ENCODE peak calls at places on chromosomes 4 and X, in five cellular contexts. M, N, B, C and D are unnamed samples.

GRCh38 chr4:6337331-6337935 is 67.8 kb downstream of the WFS1 start:
- DNase-seq in M (peak; percentile 64), N (no peak), B (no peak), C (no peak), D (no peak)

GRCh38 chr4:74805601-74806000 is 11.3 kb upstream of the BTC start:
- DNase-seq in M (peak; percentile 45), N (no peak), B (no peak), C (peak; percentile 17), D (no peak)

GRCh38 chrX:104118765-104119164 is 6.4 kb downstream of the ZCCHC18 start:
- DNase-seq in M (no peak), N (no peak), B (no peak), C (peak; percentile 19), D (no peak)

GRCh38 chrX:115428011-115428410 is 133.0 kb upstream of the PLS3 start:
- DNase-seq in M (no peak), N (no peak), B (no peak), C (peak; percentile 1), D (no peak)

GRCh38 chr4:73508651-73509050 is 27.1 kb downstream of the AFM start:
- DNase-seq in M (no peak), N (no peak), B (no peak), C (no peak), D (no peak)

GRCh38 chr4:160808174-160808573 is 1355.6 kb downstream of the FSTL5 start:
- DNase-seq in M (no peak), N (no peak), B (no peak), C (no peak), D (no peak)

GRCh38 chrX:261167-261857 is 19.9 kb upstream of the PLCXD1 start:
- DNase-seq in M (no peak), N (peak; percentile 14), B (peak; percentile 5), C (peak; percentile 65), D (no peak)

GRCh38 chr4:55447826-55448225 is 52.1 kb downstream of the TMEM165 start:
- DNase-seq in M (no peak), N (no peak), B (no peak), C (no peak), D (no peak)

GRCh38 chr4:62210521-62210920 is 1010.4 kb downstream of the ADGRL3 start:
- DNase-seq in M (no peak), N (no peak), B (no peak), C (no peak), D (no peak)

GRCh38 chr4:5370286-5370685 is 319.0 kb downstream of the STK32B start:
- DNase-seq in M (no peak), N (no peak), B (no peak), C (no peak), D (no peak)

GRCh38 chrX:66046612-66047235 is 6.8 kb upstream of the VSIG4 start:
- DNase-seq in M (no peak), N (peak; percentile 25), B (no peak), C (no peak), D (no peak)

GRCh38 chr4:126776361-126776760 is 856.4 kb upstream of the INTU start:
- DNase-seq in M (no peak), N (peak; percentile 63), B (no peak), C (no peak), D (no peak)

GRCh38 chr4:152640058-152640921 is 39.5 kb downstream of the TMEM154 start:
- DNase-seq in M (no peak), N (peak; percentile 34), B (no peak), C (peak; percentile 57), D (no peak)

DNA sequence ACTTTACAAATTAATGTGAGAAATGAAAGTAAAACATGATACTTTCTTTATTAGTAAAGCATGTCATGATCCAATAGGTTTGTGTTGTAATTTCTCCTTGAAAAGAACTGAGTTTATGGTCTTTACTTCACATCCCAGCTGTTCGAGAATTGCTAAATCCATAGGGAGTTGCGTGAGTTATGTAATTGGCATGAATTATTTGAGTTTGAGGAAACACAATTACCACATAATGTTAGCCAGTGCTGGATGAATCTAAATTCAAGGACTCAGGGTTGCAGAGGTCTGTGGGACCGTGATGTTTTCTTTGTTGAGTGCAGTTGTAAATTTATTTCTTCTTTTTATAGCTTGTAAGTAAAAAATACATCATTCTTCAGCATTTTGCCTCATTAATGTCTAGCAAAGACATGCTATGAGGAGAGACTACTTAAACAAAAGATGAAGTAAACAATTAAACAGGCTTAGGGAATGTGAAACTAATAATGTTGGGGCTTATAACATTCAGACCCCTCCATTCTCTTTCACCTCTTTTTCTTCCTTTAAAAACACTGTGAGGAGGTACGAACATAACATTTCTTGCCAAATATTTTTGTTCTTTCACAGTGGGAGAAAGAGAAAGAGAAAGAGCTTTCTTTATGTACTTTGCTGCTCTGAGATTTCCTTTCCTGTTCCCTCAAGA is 159.7 kb upstream of the ANK2 start:
- DNase-seq in M (no peak), N (no peak), B (no peak), C (no peak), D (no peak)
- TF ChIP-seq CREB1 in M (no peak), N (no peak), B (no peak), C (no peak), D (no peak)

GRCh38 chr4:20889901-20890300 is 189.6 kb downstream of the PACRGL start:
- DNase-seq in M (no peak), N (no peak), B (no peak), C (no peak), D (no peak)
- TF ChIP-seq CREB1 in M (no peak), N (no peak), B (no peak), C (no peak), D (no peak)

DNA sequence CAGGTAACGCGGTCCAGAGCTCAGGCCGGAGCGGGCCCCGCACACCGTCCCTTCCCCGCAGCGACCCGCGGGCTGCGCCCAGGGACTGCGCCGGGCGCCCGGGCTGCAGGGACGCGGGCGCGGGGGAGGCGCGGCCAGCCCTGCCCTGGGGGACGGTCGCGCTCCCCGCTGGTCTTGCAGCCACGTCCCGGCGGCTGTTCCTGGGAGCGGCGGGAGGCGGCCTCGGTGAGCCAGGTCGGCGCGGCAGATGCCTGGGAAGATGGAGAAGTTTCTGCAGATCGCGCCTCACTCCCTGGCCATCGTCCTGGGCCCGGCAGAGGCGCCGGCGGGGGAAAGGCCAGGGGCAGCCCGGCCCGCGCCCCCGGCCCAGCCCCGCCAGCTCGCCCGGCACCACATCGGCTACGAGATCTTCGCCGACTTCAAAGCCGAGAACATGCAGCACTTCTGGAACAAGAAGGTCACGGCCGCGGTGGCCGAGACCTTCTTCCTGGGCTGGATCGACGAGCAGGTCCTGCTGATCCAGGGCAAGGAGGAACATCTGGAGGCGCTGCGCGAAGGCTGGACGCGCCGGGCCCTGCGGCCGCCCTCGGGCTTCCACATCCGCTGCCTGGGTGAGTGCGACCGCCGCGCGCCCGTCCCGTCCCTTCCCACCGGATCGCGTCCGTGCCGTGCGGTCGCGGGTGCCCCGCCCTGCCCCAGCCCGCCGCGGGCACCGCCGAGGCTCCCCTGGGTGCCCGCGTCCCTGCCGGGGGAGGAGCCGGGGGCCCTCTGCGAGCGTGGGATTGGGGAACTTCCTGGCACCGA is 107.5 kb upstream of the STOX2 start:
- DNase-seq in M (no peak), N (no peak), B (peak; percentile 60), C (peak; percentile 63), D (no peak)
- TF ChIP-seq CREB1 in M (no peak), N (no peak), B (no peak), C (no peak), D (peak; percentile 7)

GRCh38 chr4:157300678-157301077 is 80.2 kb downstream of the GRIA2 start:
- DNase-seq in M (no peak), N (no peak), B (no peak), C (no peak), D (no peak)

GRCh38 chr4:157303471-157303960 is 83.0 kb downstream of the GRIA2 start:
- DNase-seq in M (no peak), N (no peak), B (no peak), C (peak; percentile 17), D (no peak)

GRCh38 chr4:157304769-157305168 is 84.2 kb downstream of the GRIA2 start:
- DNase-seq in M (no peak), N (no peak), B (no peak), C (no peak), D (no peak)
- TF ChIP-seq CREB1 in M (no peak), N (no peak), B (no peak), C (no peak), D (no peak)

DNA sequence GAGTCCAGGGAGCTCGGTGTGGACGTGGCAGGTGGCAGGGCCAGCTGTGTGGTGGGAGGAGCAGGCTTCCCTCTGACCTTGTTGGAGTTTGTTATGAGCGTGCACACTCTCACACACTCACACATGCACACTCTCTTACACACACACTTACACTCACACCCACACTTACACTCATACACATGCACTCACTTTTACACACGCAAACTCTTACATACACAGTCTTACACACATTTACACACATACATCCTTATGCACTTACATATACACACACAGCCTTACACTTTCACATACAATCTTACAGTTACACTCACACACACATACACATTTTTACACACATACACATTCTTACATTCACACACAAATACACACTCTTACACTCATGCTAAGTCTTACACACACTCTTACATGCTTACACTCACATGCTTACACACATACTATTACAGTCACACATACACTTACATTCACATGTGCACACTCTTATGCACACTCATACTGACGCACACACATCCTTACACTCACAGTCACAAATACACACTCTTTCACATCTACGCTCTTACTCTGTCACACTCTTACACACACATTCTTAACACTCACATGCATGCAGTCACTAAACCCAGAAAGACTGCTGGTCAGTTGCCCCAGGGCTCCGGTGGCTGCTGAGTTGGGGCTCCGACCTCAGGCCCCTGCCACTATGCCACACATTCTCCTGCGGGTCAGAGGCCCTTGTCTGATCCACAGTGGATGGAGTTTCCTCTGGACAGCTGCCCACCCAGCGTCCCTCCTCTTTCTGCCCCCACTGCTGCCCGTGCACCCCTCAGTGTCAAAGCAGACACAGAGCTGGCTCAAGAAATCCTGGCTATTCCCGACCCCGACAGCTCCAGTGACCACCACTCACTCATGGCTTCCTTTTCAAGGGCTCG is 95.8 kb downstream of the ADRA2C start:
- DNase-seq in M (no peak), N (no peak), B (peak; percentile 11), C (no peak), D (no peak)
- TF ChIP-seq CREB1 in M (peak; percentile 22), N (no peak), B (no peak), C (no peak), D (no peak)

DNA sequence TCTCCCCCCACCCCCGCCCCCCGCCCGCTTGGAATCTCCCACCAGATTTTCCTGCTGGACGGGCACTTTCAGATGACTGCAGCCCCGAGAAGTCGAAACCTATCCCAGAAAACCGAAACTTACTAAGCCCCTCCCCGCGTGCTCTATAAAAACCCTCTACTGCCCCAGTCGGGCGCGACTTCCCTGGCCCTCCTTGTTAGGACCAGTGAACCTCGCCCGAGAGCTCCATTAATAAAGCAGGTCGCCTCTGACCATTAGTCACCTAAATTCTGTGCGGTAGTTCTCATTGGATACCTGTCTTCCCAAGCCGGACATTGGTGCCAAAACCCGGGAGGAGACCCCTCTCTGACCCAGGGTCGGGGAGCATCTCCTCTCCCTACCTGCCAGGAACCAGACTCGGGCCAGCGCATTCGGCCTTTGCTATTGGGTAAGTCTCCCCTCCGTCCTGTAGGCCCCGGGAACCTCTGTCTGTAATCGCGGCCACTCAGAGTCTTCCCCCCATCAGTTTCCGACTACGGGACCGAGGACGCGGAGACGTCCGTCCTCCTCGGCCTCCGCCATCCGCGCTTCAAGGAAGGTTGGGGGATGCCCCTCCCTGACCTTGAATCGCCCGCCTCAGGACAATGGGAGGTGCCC is 958.0 kb downstream of the RPA4 start:
- DNase-seq in M (no peak), N (no peak), B (no peak), C (no peak), D (no peak)
- TF ChIP-seq CREB1 in M (no peak), N (no peak), B (no peak), C (no peak), D (no peak)